ENCODE peak calls at places on chromosomes 4 and X, in eight cellular contexts. H, W, S, M, X, A, G and O are unnamed samples.

GRCh38 chrX:21153503-21153902 is 220.7 kb upstream of the CNKSR2 start:
- DNase-seq in H (no peak), W (no peak), S (peak), M (no peak), X (no peak), A (no peak), G (no peak), O (no peak)

GRCh38 chr4:110865611-110866254 is 242.9 kb upstream of the PITX2 start:
- DNase-seq in H (no peak), W (no peak), S (no peak), M (no peak), X (no peak), A (no peak), G (no peak), O (no peak)

GRCh38 chr4:2338754-2339457 is 77.0 kb upstream of the MXD4 start:
- DNase-seq in H (peak), W (no peak), S (no peak), M (no peak), X (peak), A (no peak), G (no peak), O (no peak)

GRCh38 chr4:2829933-2830451 is 13.7 kb upstream of the ADD1 start:
- DNase-seq in H (peak), W (no peak), S (no peak), M (no peak), X (no peak), A (no peak), G (no peak), O (no peak)

GRCh38 chr4:116702949-116703348 is 382.4 kb downstream of the TRAM1L1 start:
- DNase-seq in H (no peak), W (no peak), S (no peak), M (no peak), X (peak), A (no peak), G (no peak), O (no peak)

GRCh38 chrX:109487640-109488039 is 5.8 kb upstream of the GUCY2F start:
- DNase-seq in H (no peak), W (no peak), S (no peak), M (no peak), X (peak), A (peak), G (no peak), O (no peak)

GRCh38 chr4:8205749-8206611 is 6.9 kb downstream of the SH3TC1 start:
- DNase-seq in H (no peak), W (no peak), S (no peak), M (peak), X (no peak), A (no peak), G (no peak), O (no peak)

GRCh38 chrX:101237041-101237440 is 17.5 kb downstream of the DRP2 start:
- DNase-seq in H (no peak), W (no peak), S (no peak), M (no peak), X (no peak), A (no peak), G (no peak), O (no peak)

GRCh38 chr4:118343501-118343900 is 9.3 kb downstream of the PRSS12 start:
- DNase-seq in H (no peak), W (no peak), S (no peak), M (no peak), X (no peak), A (no peak), G (no peak), O (no peak)

GRCh38 chrX:75522565-75523411 is at the start of gene ZDHHC15:
- DNase-seq in H (peak), W (peak), S (peak), M (peak), X (peak), A (peak), G (peak), O (peak)

GRCh38 chrX:13287816-13288215 is 32.0 kb downstream of the ATXN3L start:
- DNase-seq in H (no peak), W (no peak), S (no peak), M (no peak), X (no peak), A (no peak), G (no peak), O (no peak)

GRCh38 chrX:113973706-113974105 is 610.2 kb upstream of the HTR2C start:
- DNase-seq in H (no peak), W (no peak), S (no peak), M (no peak), X (no peak), A (no peak), G (no peak), O (no peak)

GRCh38 chr4:156941940-156942548 is 29.6 kb downstream of the PDGFC start:
- DNase-seq in H (peak), W (no peak), S (peak), M (peak), X (peak), A (no peak), G (peak), O (peak)

GRCh38 chr4:153399358-153399757 is 54.9 kb downstream of the MND1 start:
- DNase-seq in H (no peak), W (no peak), S (no peak), M (no peak), X (no peak), A (no peak), G (no peak), O (no peak)

GRCh38 chr4:168555437-168555836 is 58.6 kb downstream of the PALLD start:
- DNase-seq in H (no peak), W (no peak), S (no peak), M (no peak), X (no peak), A (peak), G (no peak), O (no peak)

GRCh38 chr4:71171592-71171991 is 167.2 kb upstream of the SLC4A4 start:
- DNase-seq in H (no peak), W (no peak), S (no peak), M (no peak), X (no peak), A (no peak), G (no peak), O (no peak)

GRCh38 chr4:106614446-106614845 is 245.9 kb upstream of the GIMD1 start:
- DNase-seq in H (no peak), W (no peak), S (no peak), M (no peak), X (no peak), A (no peak), G (no peak), O (no peak)

GRCh38 chr4:10108818-10109783 is 7.5 kb downstream of the WDR1 start:
- DNase-seq in H (no peak), W (peak), S (no peak), M (peak), X (no peak), A (no peak), G (no peak), O (no peak)

GRCh38 chr4:94307231-94307840 is 35.3 kb downstream of the HPGDS start:
- DNase-seq in H (no peak), W (no peak), S (peak), M (no peak), X (no peak), A (no peak), G (no peak), O (no peak)

GRCh38 chrX:37961118-37961517 is 45.2 kb upstream of the SYTL5 start:
- DNase-seq in H (no peak), W (no peak), S (no peak), M (no peak), X (no peak), A (no peak), G (no peak), O (no peak)

GRCh38 chr4:124708517-124709300 is 3.8 kb downstream of the ANKRD50 start:
- DNase-seq in H (no peak), W (no peak), S (no peak), M (no peak), X (no peak), A (no peak), G (no peak), O (no peak)

GRCh38 chrX:84219551-84219950 is 31.6 kb upstream of the RPS6KA6 start:
- DNase-seq in H (no peak), W (no peak), S (no peak), M (no peak), X (no peak), A (peak), G (no peak), O (no peak)

GRCh38 chr4:148530114-148530513 is 87.9 kb upstream of the NR3C2 start:
- DNase-seq in H (no peak), W (no peak), S (no peak), M (no peak), X (no peak), A (no peak), G (no peak), O (no peak)

GRCh38 chrX:20189171-20189570 is 47.5 kb upstream of the EIF1AX start:
- DNase-seq in H (no peak), W (no peak), S (no peak), M (no peak), X (no peak), A (no peak), G (no peak), O (no peak)

GRCh38 chrX:39302838-39303237 is 501.6 kb downstream of the MID1IP1 start:
- DNase-seq in H (no peak), W (no peak), S (no peak), M (no peak), X (no peak), A (no peak), G (no peak), O (no peak)

GRCh38 chr4:59161249-59161648 is 2038.9 kb upstream of the ADGRL3 start:
- DNase-seq in H (no peak), W (no peak), S (no peak), M (no peak), X (peak), A (no peak), G (no peak), O (no peak)

GRCh38 chrX:77347572-77347971 is 99.6 kb upstream of the FGF16 start:
- DNase-seq in H (no peak), W (no peak), S (no peak), M (no peak), X (no peak), A (no peak), G (no peak), O (no peak)

GRCh38 chr4:89373396-89373795 is 65.8 kb upstream of the GPRIN3 start:
- DNase-seq in H (no peak), W (no peak), S (no peak), M (no peak), X (peak), A (no peak), G (no peak), O (no peak)

GRCh38 chrX:136899206-136899605 is 18.7 kb upstream of the RBMX start:
- DNase-seq in H (no peak), W (no peak), S (no peak), M (no peak), X (no peak), A (no peak), G (no peak), O (no peak)

GRCh38 chrX:70219938-70220764 is 14.3 kb upstream of the AWAT1 start:
- DNase-seq in H (no peak), W (no peak), S (no peak), M (peak), X (no peak), A (peak), G (peak), O (no peak)

GRCh38 chr4:103018391-103019318 is 850 bp downstream of the SLC9B1 start:
- DNase-seq in H (no peak), W (no peak), S (no peak), M (no peak), X (peak), A (no peak), G (no peak), O (no peak)

GRCh38 chr4:128393111-128393704 is 105.6 kb upstream of the PGRMC2 start:
- DNase-seq in H (no peak), W (no peak), S (peak), M (no peak), X (no peak), A (no peak), G (no peak), O (peak)

GRCh38 chrX:85993539-85994197 is 53.7 kb downstream of the CHM start:
- DNase-seq in H (no peak), W (no peak), S (no peak), M (no peak), X (no peak), A (no peak), G (no peak), O (no peak)

GRCh38 chrX:121333942-121334341 is 286.5 kb downstream of the GLUD2 start:
- DNase-seq in H (no peak), W (no peak), S (peak), M (no peak), X (peak), A (no peak), G (no peak), O (no peak)

GRCh38 chr4:140157341-140157740 is 3.4 kb upstream of the MAML3 start:
- DNase-seq in H (no peak), W (no peak), S (no peak), M (no peak), X (no peak), A (no peak), G (no peak), O (no peak)

GRCh38 chrX:118207831-118208453 is 91.3 kb upstream of the KLHL13 start:
- DNase-seq in H (no peak), W (no peak), S (no peak), M (no peak), X (no peak), A (no peak), G (peak), O (no peak)